ENCODE peak calls at places on chromosome 10, in seven cellular contexts. O, F, Q, P, R, H and J are unnamed samples.

GRCh38 chr10:28668363-28669226 is 8.7 kb upstream of the BAMBI start:
- DNase-seq in O (no peak), F (peak), Q (peak), P (no peak), R (no peak), H (no peak), J (peak)

GRCh38 chr10:131641231-131641630 is 259.6 kb upstream of the PPP2R2D start:
- DNase-seq in O (no peak), F (no peak), Q (no peak), P (no peak), R (peak), H (no peak), J (no peak)

GRCh38 chr10:944034-944831 is 12.7 kb upstream of the LARP4B start:
- DNase-seq in O (peak), F (peak), Q (peak), P (peak), R (no peak), H (no peak), J (peak)

GRCh38 chr10:92575961-92576360 is 2.1 kb upstream of the IDE start:
- DNase-seq in O (peak), F (peak), Q (no peak), P (peak), R (no peak), H (no peak), J (no peak)

GRCh38 chr10:63866075-63866746 is 345.0 kb downstream of the REEP3 start:
- DNase-seq in O (peak), F (peak), Q (peak), P (peak), R (peak), H (peak), J (peak)

GRCh38 chr10:79001082-79001885 is 67.5 kb upstream of the ZMIZ1 start:
- DNase-seq in O (no peak), F (no peak), Q (no peak), P (no peak), R (no peak), H (no peak), J (peak)

GRCh38 chr10:4197676-4198075 is 412.7 kb upstream of the KLF6 start:
- DNase-seq in O (no peak), F (no peak), Q (no peak), P (no peak), R (no peak), H (no peak), J (no peak)

GRCh38 chr10:86019141-86019540 is 347.5 kb downstream of the GRID1 start:
- DNase-seq in O (no peak), F (no peak), Q (no peak), P (no peak), R (peak), H (no peak), J (no peak)

GRCh38 chr10:45023426-45023825 is 22.7 kb downstream of the ZNF22 start:
- DNase-seq in O (no peak), F (peak), Q (no peak), P (no peak), R (no peak), H (no peak), J (peak)

GRCh38 chr10:127527320-127527719 is 21.8 kb upstream of the NPS start:
- DNase-seq in O (no peak), F (no peak), Q (no peak), P (no peak), R (no peak), H (no peak), J (no peak)

GRCh38 chr10:116067825-116068224 is 205.2 kb downstream of the GFRA1 start:
- DNase-seq in O (no peak), F (no peak), Q (no peak), P (no peak), R (no peak), H (no peak), J (no peak)

GRCh38 chr10:132162590-132163277 is 24.0 kb upstream of the DPYSL4 start:
- DNase-seq in O (no peak), F (no peak), Q (no peak), P (no peak), R (no peak), H (no peak), J (no peak)

GRCh38 chr10:4004144-4004543 is 219.1 kb upstream of the KLF6 start:
- DNase-seq in O (no peak), F (no peak), Q (no peak), P (no peak), R (no peak), H (no peak), J (no peak)

GRCh38 chr10:47214520-47214919 is 85.5 kb upstream of the GDF10 start:
- DNase-seq in O (no peak), F (peak), Q (no peak), P (no peak), R (no peak), H (no peak), J (no peak)

GRCh38 chr10:68950598-68950997 is 5.4 kb upstream of the DDX21 start:
- DNase-seq in O (no peak), F (no peak), Q (no peak), P (no peak), R (no peak), H (no peak), J (no peak)

GRCh38 chr10:29451946-29452345 is 163.1 kb downstream of the LYZL1 start:
- DNase-seq in O (no peak), F (no peak), Q (no peak), P (no peak), R (no peak), H (no peak), J (no peak)

GRCh38 chr10:129908406-129908805 is 55.7 kb downstream of the EBF3 start:
- DNase-seq in O (no peak), F (no peak), Q (no peak), P (no peak), R (no peak), H (no peak), J (no peak)

GRCh38 chr10:94402204-94403033 is at the start of gene TBC1D12:
- DNase-seq in O (no peak), F (peak), Q (peak), P (peak), R (peak), H (no peak), J (peak)

GRCh38 chr10:129617768-129618167 is 150.7 kb downstream of the MGMT start:
- DNase-seq in O (no peak), F (no peak), Q (no peak), P (no peak), R (no peak), H (no peak), J (no peak)

GRCh38 chr10:47094636-47095035 is 183.4 kb downstream of the PTPN20 start:
- DNase-seq in O (no peak), F (no peak), Q (no peak), P (no peak), R (no peak), H (no peak), J (no peak)

GRCh38 chr10:52332815-52333214 is 18.7 kb downstream of the DKK1 start:
- DNase-seq in O (no peak), F (peak), Q (no peak), P (no peak), R (no peak), H (no peak), J (peak)
- H3K4me3 ChIP-seq in O (no peak), F (no peak), Q (no peak), P (no peak), R (no peak), H (no peak), J (no peak)

GRCh38 chr10:101310528-101311439 is 43.2 kb upstream of the BTRC start:
- DNase-seq in O (no peak), F (no peak), Q (no peak), P (no peak), R (no peak), H (no peak), J (peak)
- H3K4me3 ChIP-seq in O (no peak), F (peak), Q (peak), P (no peak), R (no peak), H (no peak), J (no peak)

GRCh38 chr10:77922551-77923179 is 3.9 kb downstream of the DLG5 start:
- DNase-seq in O (no peak), F (no peak), Q (no peak), P (no peak), R (no peak), H (no peak), J (no peak)

GRCh38 chr10:77926566-77927342 is at the start of gene DLG5:
- DNase-seq in O (peak), F (peak), Q (peak), P (peak), R (no peak), H (no peak), J (peak)

GRCh38 chr10:77927343-77928256 is 1.0 kb upstream of the DLG5 start:
- DNase-seq in O (no peak), F (no peak), Q (no peak), P (no peak), R (no peak), H (no peak), J (no peak)

GRCh38 chr10:77925795-77926565 is 575 bp downstream of the DLG5 start:
- DNase-seq in O (peak), F (peak), Q (peak), P (peak), R (no peak), H (no peak), J (peak)

GRCh38 chr10:77925410-77925794 is 1.2 kb downstream of the DLG5 start:
- DNase-seq in O (no peak), F (peak), Q (peak), P (peak), R (no peak), H (no peak), J (peak)
- H3K4me3 ChIP-seq in O (no peak), F (peak), Q (peak), P (peak), R (no peak), H (peak), J (peak)

GRCh38 chr10:26214538-26215461 is 1.8 kb upstream of the GAD2 start:
- DNase-seq in O (no peak), F (no peak), Q (no peak), P (no peak), R (no peak), H (no peak), J (no peak)

GRCh38 chr10:26213157-26213780 is 3.3 kb upstream of the GAD2 start:
- DNase-seq in O (no peak), F (no peak), Q (no peak), P (no peak), R (no peak), H (no peak), J (no peak)

GRCh38 chr10:26212511-26212910 is 4.1 kb upstream of the GAD2 start:
- DNase-seq in O (no peak), F (no peak), Q (no peak), P (no peak), R (no peak), H (no peak), J (no peak)

GRCh38 chr10:26215534-26215922 is 1.0 kb upstream of the GAD2 start:
- DNase-seq in O (no peak), F (no peak), Q (no peak), P (no peak), R (no peak), H (no peak), J (no peak)

GRCh38 chr10:26214004-26214403 is 2.6 kb upstream of the GAD2 start:
- DNase-seq in O (no peak), F (no peak), Q (no peak), P (no peak), R (no peak), H (no peak), J (no peak)
- H3K4me3 ChIP-seq in O (no peak), F (no peak), Q (no peak), P (no peak), R (no peak), H (no peak), J (no peak)

DNA sequence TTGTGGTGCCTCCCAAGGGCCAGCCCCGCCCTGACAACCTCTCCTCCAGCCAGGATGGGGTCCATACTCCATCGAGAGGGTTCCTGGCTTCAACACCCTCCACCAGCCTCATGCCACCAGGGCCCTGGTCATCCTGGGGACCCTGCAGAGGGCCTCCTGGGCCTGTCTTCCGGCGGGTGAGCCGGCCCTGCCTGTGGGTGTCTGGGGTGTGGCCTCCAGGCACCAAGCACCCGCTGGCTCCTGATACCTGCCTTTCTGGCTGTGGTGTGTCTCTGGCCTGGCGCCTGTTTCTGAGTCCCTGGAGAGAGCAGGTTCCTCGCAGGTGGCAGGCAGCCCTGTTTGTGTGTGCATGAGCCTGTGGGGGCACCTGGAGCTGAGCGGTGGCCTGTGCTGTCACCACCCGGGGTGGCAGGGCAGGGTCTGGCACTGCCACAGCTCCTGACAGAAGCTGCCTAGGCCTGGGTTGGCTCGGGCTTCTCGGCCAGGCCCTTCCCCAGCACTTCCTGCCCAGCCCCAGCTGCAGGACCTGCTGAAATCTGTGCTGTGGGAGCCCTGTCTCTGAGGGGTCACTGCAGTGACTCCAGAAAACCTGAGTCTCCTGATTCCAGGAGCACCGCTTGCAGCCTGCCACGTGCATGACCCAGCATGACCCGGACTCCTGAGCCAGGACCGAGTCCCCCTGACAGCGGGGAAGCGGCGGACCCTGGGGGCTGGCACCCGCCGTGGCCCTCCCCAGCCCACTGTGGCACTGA is 18.4 kb downstream of the ADAM8 start:
- DNase-seq in O (peak), F (no peak), Q (no peak), P (no peak), R (peak), H (peak), J (no peak)
- H3K4me3 ChIP-seq in O (no peak), F (no peak), Q (no peak), P (no peak), R (no peak), H (peak), J (no peak)

DNA sequence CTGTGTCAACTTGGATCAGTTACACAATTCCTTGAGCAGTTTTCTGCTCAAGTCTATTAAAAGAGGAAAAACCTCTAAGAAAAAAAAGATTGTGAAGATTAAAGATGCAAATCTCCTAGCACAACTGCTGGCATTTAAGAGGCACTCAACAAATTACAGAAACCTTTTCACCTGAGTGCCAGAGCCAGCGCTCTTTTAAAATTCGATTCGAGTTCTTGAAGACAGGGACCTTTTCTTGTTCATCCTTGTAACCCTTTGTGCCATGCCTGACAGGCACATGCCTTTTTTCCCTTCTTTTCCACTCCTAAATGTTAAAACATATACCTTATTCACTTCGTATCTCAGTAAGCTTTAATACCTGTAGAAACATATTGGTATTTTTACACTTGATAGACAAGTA is 769 bp downstream of the NSUN6 start:
- DNase-seq in O (peak), F (no peak), Q (no peak), P (no peak), R (peak), H (no peak), J (no peak)
- H3K4me3 ChIP-seq in O (peak), F (peak), Q (peak), P (peak), R (peak), H (peak), J (peak)

GRCh38 chr10:101038486-101038885 is 7.5 kb downstream of the SFXN3 start:
- DNase-seq in O (no peak), F (no peak), Q (no peak), P (no peak), R (no peak), H (no peak), J (no peak)
- H3K4me3 ChIP-seq in O (no peak), F (no peak), Q (no peak), P (no peak), R (no peak), H (no peak), J (no peak)